ENCODE peak calls at places on chromosomes 4 and X, in five cellular contexts. One of them, this sample, is unnamed.

GRCh38 chrX:46979340-46979739 is 67.1 kb downstream of the JADE3 start:
- DNase-seq in smooth muscle cell of the brain vasculature: no peak
- DNase-seq in stimulated activated CD8-positive, alpha-beta memory T cell treated with anti-CD3 and anti-CD28 coated beads, Interleukin-7, amount 100 ng/mL, for 4 hours: no peak
- DNase-seq in T follicular helper cell: no peak
- DNase-seq in DMS153: no peak
- DNase-seq in this sample: no peak

GRCh38 chrX:31181377-31182038 is 109.7 kb upstream of the FTHL17 start:
- DNase-seq in smooth muscle cell of the brain vasculature: no peak
- DNase-seq in stimulated activated CD8-positive, alpha-beta memory T cell treated with anti-CD3 and anti-CD28 coated beads, Interleukin-7, amount 100 ng/mL, for 4 hours: no peak
- DNase-seq in T follicular helper cell: no peak
- DNase-seq in DMS153: peak; percentile 70
- DNase-seq in this sample: no peak

GRCh38 chrX:23803931-23804381 is 21.0 kb downstream of the SAT1 start:
- DNase-seq in smooth muscle cell of the brain vasculature: no peak
- DNase-seq in stimulated activated CD8-positive, alpha-beta memory T cell treated with anti-CD3 and anti-CD28 coated beads, Interleukin-7, amount 100 ng/mL, for 4 hours: no peak
- DNase-seq in T follicular helper cell: no peak
- DNase-seq in DMS153: no peak
- DNase-seq in this sample: no peak

GRCh38 chr4:112492321-112492720 is 23.7 kb downstream of the NEUROG2 start:
- DNase-seq in smooth muscle cell of the brain vasculature: no peak
- DNase-seq in stimulated activated CD8-positive, alpha-beta memory T cell treated with anti-CD3 and anti-CD28 coated beads, Interleukin-7, amount 100 ng/mL, for 4 hours: no peak
- DNase-seq in T follicular helper cell: no peak
- DNase-seq in DMS153: no peak
- DNase-seq in this sample: no peak

GRCh38 chr4:128379860-128380259 is 92.2 kb upstream of the PGRMC2 start:
- DNase-seq in smooth muscle cell of the brain vasculature: no peak
- DNase-seq in stimulated activated CD8-positive, alpha-beta memory T cell treated with anti-CD3 and anti-CD28 coated beads, Interleukin-7, amount 100 ng/mL, for 4 hours: no peak
- DNase-seq in T follicular helper cell: no peak
- DNase-seq in DMS153: peak; percentile 8
- DNase-seq in this sample: no peak

GRCh38 chr4:176156656-176157055 is 38.7 kb downstream of the SPATA4 start:
- DNase-seq in smooth muscle cell of the brain vasculature: no peak
- DNase-seq in stimulated activated CD8-positive, alpha-beta memory T cell treated with anti-CD3 and anti-CD28 coated beads, Interleukin-7, amount 100 ng/mL, for 4 hours: no peak
- DNase-seq in T follicular helper cell: no peak
- DNase-seq in DMS153: no peak
- DNase-seq in this sample: no peak

GRCh38 chr4:121266982-121267381 is 102.9 kb upstream of the TNIP3 start:
- DNase-seq in smooth muscle cell of the brain vasculature: no peak
- DNase-seq in stimulated activated CD8-positive, alpha-beta memory T cell treated with anti-CD3 and anti-CD28 coated beads, Interleukin-7, amount 100 ng/mL, for 4 hours: no peak
- DNase-seq in T follicular helper cell: no peak
- DNase-seq in DMS153: no peak
- DNase-seq in this sample: no peak

GRCh38 chr4:125313497-125313896 is 1.3 kb upstream of the FAT4 start:
- DNase-seq in smooth muscle cell of the brain vasculature: peak; percentile 91
- DNase-seq in stimulated activated CD8-positive, alpha-beta memory T cell treated with anti-CD3 and anti-CD28 coated beads, Interleukin-7, amount 100 ng/mL, for 4 hours: no peak
- DNase-seq in T follicular helper cell: no peak
- DNase-seq in DMS153: peak; percentile 67
- DNase-seq in this sample: no peak

GRCh38 chr4:94671113-94671512 is 86.6 kb upstream of the BMPR1B start:
- DNase-seq in smooth muscle cell of the brain vasculature: no peak
- DNase-seq in stimulated activated CD8-positive, alpha-beta memory T cell treated with anti-CD3 and anti-CD28 coated beads, Interleukin-7, amount 100 ng/mL, for 4 hours: no peak
- DNase-seq in T follicular helper cell: no peak
- DNase-seq in DMS153: no peak
- DNase-seq in this sample: no peak

GRCh38 chr4:40731792-40732245 is 17.9 kb upstream of the NSUN7 start:
- DNase-seq in smooth muscle cell of the brain vasculature: no peak
- DNase-seq in stimulated activated CD8-positive, alpha-beta memory T cell treated with anti-CD3 and anti-CD28 coated beads, Interleukin-7, amount 100 ng/mL, for 4 hours: no peak
- DNase-seq in T follicular helper cell: no peak
- DNase-seq in DMS153: peak; percentile 71
- DNase-seq in this sample: no peak

GRCh38 chr4:74158561-74159396 is 861 bp downstream of the MTHFD2L start:
- DNase-seq in smooth muscle cell of the brain vasculature: no peak
- DNase-seq in stimulated activated CD8-positive, alpha-beta memory T cell treated with anti-CD3 and anti-CD28 coated beads, Interleukin-7, amount 100 ng/mL, for 4 hours: no peak
- DNase-seq in T follicular helper cell: no peak
- DNase-seq in DMS153: no peak
- DNase-seq in this sample: no peak